ENCODE peak calls at places on chromosomes 12 and 14, in seven cellular contexts. One of them, this sample, is unnamed.
A peak's percentile ranks its signal among the peaks of the same experiment; 100 is the strongest.

GRCh38 chr12:100234591-100235304 is 32.1 kb downstream of the DEPDC4 start:
- DNase-seq in activated effector memory CD4-positive, alpha-beta T cell treated with Interleukin-2 at 50 U/mL for 16 hours: no peak
- DNase-seq in RPMI8226: peak; percentile 31
- DNase-seq in amniotic stem cell: no peak
- DNase-seq in COR-L47: peak; percentile 45
- DNase-seq in anterior cingulate cortex: no peak
- DNase-seq in NCI-H1105 treated with DMSO at 0.1 percent for 48 hours: peak; percentile 54
- DNase-seq in this sample: no peak

GRCh38 chr14:100159107-100159864 is at the start of gene DEGS2:
- DNase-seq in activated effector memory CD4-positive, alpha-beta T cell treated with Interleukin-2 at 50 U/mL for 16 hours: peak; percentile 36
- DNase-seq in RPMI8226: peak; percentile 76
- DNase-seq in amniotic stem cell: no peak
- DNase-seq in COR-L47: peak; percentile 80
- DNase-seq in anterior cingulate cortex: no peak
- DNase-seq in NCI-H1105 treated with DMSO at 0.1 percent for 48 hours: peak; percentile 59
- DNase-seq in this sample: no peak

GRCh38 chr14:20772650-20773049 is 4.4 kb downstream of the EDDM3B start:
- DNase-seq in activated effector memory CD4-positive, alpha-beta T cell treated with Interleukin-2 at 50 U/mL for 16 hours: no peak
- DNase-seq in RPMI8226: no peak
- DNase-seq in amniotic stem cell: no peak
- DNase-seq in COR-L47: no peak
- DNase-seq in anterior cingulate cortex: no peak
- DNase-seq in NCI-H1105 treated with DMSO at 0.1 percent for 48 hours: no peak
- DNase-seq in this sample: no peak

GRCh38 chr14:90661881-90662280 is 154.3 kb downstream of the TTC7B start:
- DNase-seq in activated effector memory CD4-positive, alpha-beta T cell treated with Interleukin-2 at 50 U/mL for 16 hours: no peak
- DNase-seq in RPMI8226: no peak
- DNase-seq in amniotic stem cell: no peak
- DNase-seq in COR-L47: no peak
- DNase-seq in anterior cingulate cortex: no peak
- DNase-seq in NCI-H1105 treated with DMSO at 0.1 percent for 48 hours: no peak
- DNase-seq in this sample: no peak

GRCh38 chr12:105931104-105931503 is 207.7 kb downstream of the NUAK1 start:
- DNase-seq in activated effector memory CD4-positive, alpha-beta T cell treated with Interleukin-2 at 50 U/mL for 16 hours: no peak
- DNase-seq in RPMI8226: no peak
- DNase-seq in amniotic stem cell: no peak
- DNase-seq in COR-L47: no peak
- DNase-seq in anterior cingulate cortex: no peak
- DNase-seq in NCI-H1105 treated with DMSO at 0.1 percent for 48 hours: no peak
- DNase-seq in this sample: no peak

GRCh38 chr12:63978519-63978918 is 134.0 kb downstream of the SRGAP1 start:
- DNase-seq in activated effector memory CD4-positive, alpha-beta T cell treated with Interleukin-2 at 50 U/mL for 16 hours: no peak
- DNase-seq in RPMI8226: no peak
- DNase-seq in amniotic stem cell: peak; percentile 62
- DNase-seq in COR-L47: no peak
- DNase-seq in anterior cingulate cortex: no peak
- DNase-seq in NCI-H1105 treated with DMSO at 0.1 percent for 48 hours: no peak
- DNase-seq in this sample: no peak

GRCh38 chr12:114257687-114258086 is 148.3 kb downstream of the TBX5 start:
- DNase-seq in activated effector memory CD4-positive, alpha-beta T cell treated with Interleukin-2 at 50 U/mL for 16 hours: no peak
- DNase-seq in RPMI8226: no peak
- DNase-seq in amniotic stem cell: no peak
- DNase-seq in COR-L47: no peak
- DNase-seq in anterior cingulate cortex: no peak
- DNase-seq in NCI-H1105 treated with DMSO at 0.1 percent for 48 hours: no peak
- DNase-seq in this sample: no peak

GRCh38 chr14:30270200-30271161 is 288.5 kb upstream of the G2E3 start:
- DNase-seq in activated effector memory CD4-positive, alpha-beta T cell treated with Interleukin-2 at 50 U/mL for 16 hours: peak; percentile 1
- DNase-seq in RPMI8226: peak; percentile 68
- DNase-seq in amniotic stem cell: peak; percentile 64
- DNase-seq in COR-L47: peak; percentile 87
- DNase-seq in anterior cingulate cortex: peak; percentile 44
- DNase-seq in NCI-H1105 treated with DMSO at 0.1 percent for 48 hours: peak; percentile 90
- DNase-seq in this sample: peak; percentile 91

GRCh38 chr14:62691613-62692489 is 353.4 kb downstream of the KCNH5 start:
- DNase-seq in activated effector memory CD4-positive, alpha-beta T cell treated with Interleukin-2 at 50 U/mL for 16 hours: no peak
- DNase-seq in RPMI8226: no peak
- DNase-seq in amniotic stem cell: peak; percentile 91
- DNase-seq in COR-L47: peak; percentile 78
- DNase-seq in anterior cingulate cortex: no peak
- DNase-seq in NCI-H1105 treated with DMSO at 0.1 percent for 48 hours: peak; percentile 96
- DNase-seq in this sample: no peak

GRCh38 chr14:79528843-79529405 is 682.4 kb downstream of the DIO2 start:
- DNase-seq in activated effector memory CD4-positive, alpha-beta T cell treated with Interleukin-2 at 50 U/mL for 16 hours: no peak
- DNase-seq in RPMI8226: no peak
- DNase-seq in amniotic stem cell: no peak
- DNase-seq in COR-L47: no peak
- DNase-seq in anterior cingulate cortex: no peak
- DNase-seq in NCI-H1105 treated with DMSO at 0.1 percent for 48 hours: no peak
- DNase-seq in this sample: no peak

GRCh38 chr12:63045020-63045860 is 105.8 kb downstream of the AVPR1A start:
- DNase-seq in activated effector memory CD4-positive, alpha-beta T cell treated with Interleukin-2 at 50 U/mL for 16 hours: no peak
- DNase-seq in RPMI8226: no peak
- DNase-seq in amniotic stem cell: peak; percentile 51
- DNase-seq in COR-L47: no peak
- DNase-seq in anterior cingulate cortex: no peak
- DNase-seq in NCI-H1105 treated with DMSO at 0.1 percent for 48 hours: no peak
- DNase-seq in this sample: no peak

GRCh38 chr14:87133073-87133815 is 859.7 kb downstream of the GALC start:
- DNase-seq in activated effector memory CD4-positive, alpha-beta T cell treated with Interleukin-2 at 50 U/mL for 16 hours: no peak
- DNase-seq in RPMI8226: no peak
- DNase-seq in amniotic stem cell: no peak
- DNase-seq in COR-L47: no peak
- DNase-seq in anterior cingulate cortex: no peak
- DNase-seq in NCI-H1105 treated with DMSO at 0.1 percent for 48 hours: no peak
- DNase-seq in this sample: no peak

GRCh38 chr14:98189521-98189920 is 1082.5 kb downstream of the BCL11B start:
- DNase-seq in activated effector memory CD4-positive, alpha-beta T cell treated with Interleukin-2 at 50 U/mL for 16 hours: peak; percentile 51
- DNase-seq in RPMI8226: no peak
- DNase-seq in amniotic stem cell: no peak
- DNase-seq in COR-L47: no peak
- DNase-seq in anterior cingulate cortex: no peak
- DNase-seq in NCI-H1105 treated with DMSO at 0.1 percent for 48 hours: no peak
- DNase-seq in this sample: no peak

GRCh38 chr14:44204061-44204815 is 302.8 kb downstream of the FSCB start:
- DNase-seq in activated effector memory CD4-positive, alpha-beta T cell treated with Interleukin-2 at 50 U/mL for 16 hours: no peak
- DNase-seq in RPMI8226: no peak
- DNase-seq in amniotic stem cell: no peak
- DNase-seq in COR-L47: no peak
- DNase-seq in anterior cingulate cortex: no peak
- DNase-seq in NCI-H1105 treated with DMSO at 0.1 percent for 48 hours: no peak
- DNase-seq in this sample: no peak

GRCh38 chr12:69948874-69949273 is 123.8 kb downstream of the MYRFL start:
- DNase-seq in activated effector memory CD4-positive, alpha-beta T cell treated with Interleukin-2 at 50 U/mL for 16 hours: no peak
- DNase-seq in RPMI8226: no peak
- DNase-seq in amniotic stem cell: no peak
- DNase-seq in COR-L47: no peak
- DNase-seq in anterior cingulate cortex: no peak
- DNase-seq in NCI-H1105 treated with DMSO at 0.1 percent for 48 hours: no peak
- DNase-seq in this sample: no peak